ENCODE peak calls at places on chromosomes 2 and 18, in six cellular contexts. Z, F, X, N, A and B are unnamed samples.

GRCh38 chr2:2831656-2832055 is 500.6 kb upstream of the MYT1L start:
- DNase-seq in N (no peak), Z (no peak), A (no peak), X (no peak), F (no peak), B (no peak)

GRCh38 chr18:28284132-28284531 is 107.2 kb upstream of the CDH2 start:
- DNase-seq in X (no peak), A (no peak), Z (no peak), N (no peak), F (peak; percentile 35), B (peak; percentile 4)

GRCh38 chr2:236216711-236217110 is 47.5 kb downstream of the ASB18 start:
- DNase-seq in Z (no peak), F (no peak), N (no peak), X (no peak), A (no peak), B (no peak)

GRCh38 chr2:164696634-164697033 is 75.4 kb upstream of the GRB14 start:
- DNase-seq in F (no peak), A (no peak), Z (no peak), N (no peak), X (no peak), B (no peak)

GRCh38 chr2:184835081-184835728 is 236.9 kb downstream of the ZNF804A start:
- DNase-seq in A (no peak), Z (no peak), X (no peak), N (no peak), F (no peak), B (no peak)

GRCh38 chr2:20034821-20035220 is 16.6 kb downstream of the LAPTM4A start:
- DNase-seq in F (no peak), X (no peak), A (no peak), Z (no peak), N (no peak), B (no peak)

GRCh38 chr2:52000156-52000855 is 968.4 kb upstream of the NRXN1 start:
- DNase-seq in Z (no peak), N (no peak), F (peak; percentile 76), X (no peak), A (no peak), B (peak; percentile 78)

GRCh38 chr2:39568561-39569006 is 97.1 kb upstream of the TMEM178A start:
- DNase-seq in Z (no peak), F (peak; percentile 87), N (no peak), X (peak; percentile 89), A (no peak), B (peak; percentile 71)

GRCh38 chr2:12861344-12861942 is 144.7 kb downstream of the TRIB2 start:
- DNase-seq in N (no peak), X (peak; percentile 43), Z (no peak), A (no peak), F (peak; percentile 87), B (peak; percentile 83)

GRCh38 chr2:103166406-103167324 is 404.8 kb downstream of the TMEM182 start:
- DNase-seq in X (no peak), F (no peak), Z (no peak), N (no peak), A (no peak), B (no peak)

GRCh38 chr2:46914578-46915230 is 902 bp downstream of the MCFD2 start:
- DNase-seq in F (no peak), Z (no peak), N (no peak), A (no peak), X (no peak), B (peak; percentile 11)

GRCh38 chr18:79525556-79526467 is 130.1 kb downstream of the NFATC1 start:
- DNase-seq in F (no peak), X (no peak), N (peak; percentile 78), Z (peak; percentile 47), A (no peak), B (no peak)

GRCh38 chr2:169507698-169508097 is 1.8 kb upstream of the KLHL41 start:
- DNase-seq in Z (no peak), X (peak; percentile 77), F (peak; percentile 81), A (no peak), N (no peak), B (peak; percentile 75)

GRCh38 chr2:192139813-192140212 is 54.9 kb downstream of the TMEFF2 start:
- DNase-seq in A (no peak), F (no peak), N (no peak), X (no peak), Z (no peak), B (no peak)

GRCh38 chr2:240813231-240813921 is 6.6 kb downstream of the KIF1A start:
- DNase-seq in F (no peak), Z (no peak), X (no peak), A (no peak), N (no peak), B (no peak)

GRCh38 chr2:122883849-122884248 is 1128.4 kb downstream of the TSN start:
- DNase-seq in N (no peak), Z (no peak), X (no peak), F (no peak), A (no peak), B (no peak)

GRCh38 chr2:28602136-28602660 is 106.3 kb downstream of the PLB1 start:
- DNase-seq in X (no peak), A (no peak), F (no peak), N (no peak), Z (no peak), B (no peak)

GRCh38 chr2:233436691-233437438 is 82.6 kb downstream of the DGKD start:
- DNase-seq in A (no peak), X (no peak), F (no peak), Z (no peak), N (peak; percentile 53), B (no peak)

GRCh38 chr2:20451346-20451745 is 4.5 kb downstream of the RHOB start:
- DNase-seq in F (peak; percentile 55), Z (no peak), A (no peak), N (no peak), X (no peak), B (peak; percentile 25)

GRCh38 chr2:231104115-231104713 is 20.6 kb downstream of the HTR2B start:
- DNase-seq in A (peak; percentile 10), X (no peak), F (peak; percentile 82), Z (no peak), N (peak; percentile 21), B (peak; percentile 77)

GRCh38 chr2:236525416-236525997 is 44.1 kb upstream of the ACKR3 start:
- DNase-seq in X (no peak), Z (no peak), F (no peak), A (no peak), N (no peak), B (peak; percentile 30)

GRCh38 chr18:36352384-36352783 is 54.9 kb downstream of the FHOD3 start:
- DNase-seq in F (peak; percentile 94), N (no peak), Z (no peak), X (no peak), A (no peak), B (peak; percentile 96)

GRCh38 chr2:28252308-28252707 is 140.3 kb upstream of the FOSL2 start:
- DNase-seq in X (no peak), Z (no peak), N (no peak), F (no peak), A (no peak), B (no peak)

GRCh38 chr2:127067620-127068350 is 39.2 kb downstream of the BIN1 start:
- DNase-seq in N (peak; percentile 64), A (peak; percentile 41), F (peak; percentile 74), Z (peak; percentile 87), X (peak; percentile 72), B (peak; percentile 74)

GRCh38 chr18:10249270-10249669 is 205.2 kb upstream of the APCDD1 start:
- DNase-seq in N (no peak), A (no peak), X (no peak), Z (no peak), F (no peak), B (no peak)

GRCh38 chr2:172105715-172106124 is 3.0 kb upstream of the DLX2 start:
- DNase-seq in A (no peak), F (no peak), X (no peak), N (no peak), Z (no peak), B (no peak)
- H3K4me3 ChIP-seq in A (no peak overlapping the region), F (peak overlapping the region; percentile 57), X (no peak overlapping the region), N (no peak overlapping the region), Z (no peak overlapping the region), B (peak overlapping the region; percentile 48)

DNA sequence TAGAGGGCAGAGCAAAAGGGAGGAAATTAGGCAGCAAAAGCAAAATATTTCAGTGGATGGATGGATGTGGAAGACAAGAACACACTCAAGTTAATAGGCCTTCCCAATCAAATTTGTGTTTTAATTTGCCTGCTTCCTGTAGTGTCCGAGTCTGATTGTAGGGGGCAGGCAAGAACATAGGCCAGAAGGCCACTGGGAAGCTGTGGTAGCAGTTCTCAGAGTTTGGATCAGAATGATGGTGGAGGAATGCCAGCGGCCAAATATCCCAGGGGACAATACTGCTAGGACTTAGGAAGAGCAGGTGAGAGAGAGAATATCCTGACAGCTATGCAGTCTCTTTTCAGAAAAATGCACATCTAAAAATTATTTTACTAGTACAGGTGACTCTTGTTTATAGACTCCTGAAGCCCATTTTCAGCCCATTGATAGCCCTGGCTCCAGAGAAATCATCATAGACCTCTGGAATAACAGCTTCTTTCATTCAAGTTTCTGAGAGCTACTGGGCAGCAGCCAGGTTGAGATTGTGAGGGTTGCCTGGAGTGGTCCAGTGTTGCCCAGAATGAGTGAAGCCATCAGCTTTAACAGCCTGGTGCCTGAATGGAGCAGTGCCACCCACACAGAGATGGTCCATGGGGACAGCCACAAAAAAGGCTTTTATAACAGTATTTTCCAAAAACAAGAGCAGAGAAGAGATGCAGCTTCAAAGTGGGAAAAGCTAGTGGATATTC is 19.1 kb upstream of the SERPINE2 start:
- DNase-seq in X (no peak), F (no peak), A (no peak), N (no peak), Z (no peak), B (no peak)
- TF ChIP-seq CTCF in X (peak; percentile 23), F (peak; percentile 27), A (no peak), N (no peak), Z (no peak), B (no peak)

GRCh38 chr18:63930774-63931354 is 18.2 kb upstream of the HMSD start:
- DNase-seq in X (no peak), A (no peak), N (no peak), F (no peak), Z (no peak), B (no peak)

GRCh38 chr18:63940008-63940407 is 9.1 kb upstream of the HMSD start:
- DNase-seq in N (no peak), F (no peak), A (no peak), X (no peak), Z (no peak), B (no peak)

GRCh38 chr18:63936932-63937393 is 12.1 kb upstream of the HMSD start:
- DNase-seq in A (no peak), X (no peak), Z (no peak), F (no peak), N (no peak), B (no peak)

GRCh38 chr18:63936156-63936931 is 12.8 kb upstream of the HMSD start:
- DNase-seq in X (peak; percentile 60), F (peak; percentile 68), Z (peak; percentile 89), A (peak; percentile 19), N (peak; percentile 79), B (peak; percentile 68)
- H3K4me3 ChIP-seq in X (peak overlapping the region; percentile 44), F (peak overlapping the region; percentile 57), Z (peak overlapping the region; percentile 35), A (peak overlapping the region; percentile 81), N (peak overlapping the region; percentile 55), B (peak overlapping the region; percentile 60)

DNA sequence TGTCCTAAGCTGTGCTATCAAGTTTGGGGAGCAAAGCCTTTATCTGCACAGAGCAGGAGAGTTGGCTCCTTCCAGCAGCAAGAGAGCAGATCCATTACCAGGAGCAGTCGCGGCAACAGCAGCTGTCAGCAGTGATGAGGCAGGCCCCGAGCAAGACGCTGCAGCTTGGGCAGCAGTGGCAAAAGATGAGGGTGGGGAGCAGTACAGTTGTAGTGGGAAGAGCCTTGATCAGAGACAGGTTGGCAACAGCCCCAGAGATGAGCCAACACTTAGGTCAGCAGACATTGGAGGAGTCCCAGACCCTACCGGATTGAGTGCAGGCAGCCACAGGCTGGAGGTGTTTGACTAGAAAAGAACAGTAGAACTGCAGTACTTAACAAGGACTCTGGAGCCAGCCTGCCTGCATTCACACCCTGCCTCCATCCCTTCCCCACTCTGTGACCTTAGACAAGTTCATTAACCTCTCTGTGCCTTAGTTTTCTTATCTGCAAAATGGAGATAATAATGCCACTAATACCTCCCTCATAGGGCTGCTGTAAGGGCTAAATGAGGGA is 117.1 kb upstream of the SERTAD2 start:
- DNase-seq in Z (peak; percentile 57), X (no peak), N (no peak), A (no peak), F (peak; percentile 88), B (peak; percentile 99)
- TF ChIP-seq CTCF in Z (no peak), X (no peak), N (no peak), A (no peak), F (no peak), B (peak; percentile 6)